ENCODE peak calls at places on chromosomes 11 and 22, in six cellular contexts. One of them, this sample, is unnamed.

GRCh38 chr11:83569134-83569805 is 283.1 kb upstream of the CCDC90B start:
- DNase-seq in HepG2: no peak
- DNase-seq in K562: no peak
- DNase-seq in SK-N-SH: no peak
- DNase-seq in HCT116: no peak
- DNase-seq in GM12878: no peak
- DNase-seq in this sample: no peak

GRCh38 chr11:62457474-62457873 is 38.6 kb downstream of the SCGB1A1 start:
- DNase-seq in HepG2: no peak
- DNase-seq in GM12878: no peak
- DNase-seq in SK-N-SH: no peak
- DNase-seq in HCT116: no peak
- DNase-seq in K562: no peak
- DNase-seq in this sample: no peak

GRCh38 chr11:35584321-35584720 is 33.9 kb upstream of the FJX1 start:
- DNase-seq in GM12878: no peak
- DNase-seq in HCT116: no peak
- DNase-seq in K562: no peak
- DNase-seq in HepG2: no peak
- DNase-seq in SK-N-SH: no peak
- DNase-seq in this sample: no peak

GRCh38 chr11:80860632-80861031 is 1419.8 kb upstream of the TENM4 start:
- DNase-seq in K562: no peak
- DNase-seq in HCT116: no peak
- DNase-seq in GM12878: no peak
- DNase-seq in HepG2: no peak
- DNase-seq in SK-N-SH: no peak
- DNase-seq in this sample: no peak

GRCh38 chr11:17273668-17274321 is 2.7 kb upstream of the NUCB2 start:
- DNase-seq in HepG2: no peak
- DNase-seq in K562: no peak
- DNase-seq in HCT116: no peak
- DNase-seq in SK-N-SH: no peak
- DNase-seq in GM12878: no peak
- DNase-seq in this sample: no peak

GRCh38 chr22:49670610-49671330 is 156.9 kb downstream of the BRD1 start:
- DNase-seq in GM12878: no peak
- DNase-seq in HepG2: no peak
- DNase-seq in K562: no peak
- DNase-seq in HCT116: no peak
- DNase-seq in SK-N-SH: peak
- DNase-seq in this sample: no peak

GRCh38 chr11:131985769-131986393 is 615.5 kb downstream of the NTM start:
- DNase-seq in SK-N-SH: no peak
- DNase-seq in GM12878: no peak
- DNase-seq in HCT116: no peak
- DNase-seq in HepG2: no peak
- DNase-seq in K562: no peak
- DNase-seq in this sample: no peak

GRCh38 chr11:94823127-94823732 is 55.1 kb downstream of the AMOTL1 start:
- DNase-seq in GM12878: no peak
- DNase-seq in HepG2: no peak
- DNase-seq in SK-N-SH: no peak
- DNase-seq in K562: no peak
- DNase-seq in HCT116: no peak
- DNase-seq in this sample: no peak

GRCh38 chr11:13126430-13126829 is 117.3 kb downstream of the RASSF10 start:
- DNase-seq in GM12878: no peak
- DNase-seq in HepG2: no peak
- DNase-seq in HCT116: no peak
- DNase-seq in SK-N-SH: no peak
- DNase-seq in K562: no peak
- DNase-seq in this sample: no peak

GRCh38 chr11:77262803-77263202 is 38.7 kb downstream of the GDPD4 start:
- DNase-seq in HepG2: no peak
- DNase-seq in K562: no peak
- DNase-seq in HCT116: no peak
- DNase-seq in SK-N-SH: no peak
- DNase-seq in GM12878: no peak
- DNase-seq in this sample: no peak

GRCh38 chr11:35811783-35812182 is 132.1 kb upstream of the LDLRAD3 start:
- DNase-seq in K562: no peak
- DNase-seq in GM12878: no peak
- DNase-seq in HepG2: peak
- DNase-seq in HCT116: no peak
- DNase-seq in SK-N-SH: no peak
- DNase-seq in this sample: no peak

GRCh38 chr11:103709366-103709765 is 327.1 kb upstream of the DDI1 start:
- DNase-seq in SK-N-SH: no peak
- DNase-seq in K562: no peak
- DNase-seq in HCT116: no peak
- DNase-seq in HepG2: no peak
- DNase-seq in GM12878: no peak
- DNase-seq in this sample: no peak

GRCh38 chr11:119055901-119056300 is 1.1 kb downstream of the HYOU1 start:
- DNase-seq in GM12878: no peak
- DNase-seq in HCT116: peak
- DNase-seq in SK-N-SH: peak
- DNase-seq in HepG2: peak
- DNase-seq in K562: peak
- DNase-seq in this sample: peak

GRCh38 chr11:122663764-122664163 is 8.2 kb downstream of the UBASH3B start:
- DNase-seq in K562: no peak
- DNase-seq in HepG2: no peak
- DNase-seq in HCT116: no peak
- DNase-seq in GM12878: no peak
- DNase-seq in SK-N-SH: no peak
- DNase-seq in this sample: no peak

GRCh38 chr11:65013130-65013691 is 749 bp upstream of the ARL2 start:
- DNase-seq in HCT116: no peak
- DNase-seq in SK-N-SH: peak
- DNase-seq in GM12878: no peak
- DNase-seq in HepG2: peak
- DNase-seq in K562: peak
- DNase-seq in this sample: peak

GRCh38 chr11:97965849-97966646 is 1054.7 kb upstream of the CNTN5 start:
- DNase-seq in SK-N-SH: no peak
- DNase-seq in GM12878: no peak
- DNase-seq in K562: no peak
- DNase-seq in HepG2: no peak
- DNase-seq in HCT116: no peak
- DNase-seq in this sample: no peak

GRCh38 chr11:29258411-29258810 is 758.4 kb downstream of the KCNA4 start:
- DNase-seq in GM12878: no peak
- DNase-seq in SK-N-SH: no peak
- DNase-seq in HCT116: no peak
- DNase-seq in HepG2: no peak
- DNase-seq in K562: no peak
- DNase-seq in this sample: no peak

GRCh38 chr11:86116996-86117705 is 48.3 kb upstream of the PICALM start:
- DNase-seq in HCT116: no peak
- DNase-seq in HepG2: no peak
- DNase-seq in SK-N-SH: no peak
- DNase-seq in K562: no peak
- DNase-seq in GM12878: no peak
- DNase-seq in this sample: no peak

GRCh38 chr11:47418454-47419259 is 7.6 kb downstream of the PSMC3 start:
- DNase-seq in SK-N-SH: no peak
- DNase-seq in K562: no peak
- DNase-seq in HepG2: no peak
- DNase-seq in HCT116: no peak
- DNase-seq in GM12878: no peak
- DNase-seq in this sample: no peak

GRCh38 chr11:102177974-102178631 is 67.9 kb downstream of the YAP1 start:
- DNase-seq in SK-N-SH: peak
- DNase-seq in GM12878: no peak
- DNase-seq in HepG2: peak
- DNase-seq in HCT116: peak
- DNase-seq in K562: no peak
- DNase-seq in this sample: peak

GRCh38 chr22:40276877-40277823 is 69.2 kb upstream of the ADSL start:
- DNase-seq in SK-N-SH: no peak
- DNase-seq in HCT116: no peak
- DNase-seq in K562: no peak
- DNase-seq in GM12878: no peak
- DNase-seq in HepG2: no peak
- DNase-seq in this sample: no peak

GRCh38 chr22:17117890-17118289 is 3.3 kb downstream of the TMEM121B start:
- DNase-seq in GM12878: peak
- DNase-seq in HepG2: no peak
- DNase-seq in HCT116: no peak
- DNase-seq in SK-N-SH: no peak
- DNase-seq in K562: no peak
- DNase-seq in this sample: no peak

GRCh38 chr11:103584021-103584420 is 452.4 kb upstream of the DDI1 start:
- DNase-seq in GM12878: no peak
- DNase-seq in HCT116: no peak
- DNase-seq in HepG2: no peak
- DNase-seq in SK-N-SH: no peak
- DNase-seq in K562: no peak
- DNase-seq in this sample: no peak

GRCh38 chr22:21624120-21624879 is 5.5 kb downstream of the YDJC start:
- DNase-seq in SK-N-SH: peak
- DNase-seq in K562: peak
- DNase-seq in HCT116: no peak
- DNase-seq in GM12878: no peak
- DNase-seq in HepG2: no peak
- DNase-seq in this sample: peak

GRCh38 chr11:102097175-102097574 is 13.1 kb upstream of the YAP1 start:
- DNase-seq in HepG2: no peak
- DNase-seq in K562: no peak
- DNase-seq in GM12878: no peak
- DNase-seq in HCT116: no peak
- DNase-seq in SK-N-SH: no peak
- DNase-seq in this sample: no peak

GRCh38 chr11:12278766-12279671 is 98.4 kb upstream of the PARVA start:
- DNase-seq in K562: no peak
- DNase-seq in GM12878: no peak
- DNase-seq in HCT116: no peak
- DNase-seq in SK-N-SH: no peak
- DNase-seq in HepG2: peak
- DNase-seq in this sample: no peak

GRCh38 chr11:8739309-8739793 is 56.8 kb downstream of the RPL27A start:
- DNase-seq in SK-N-SH: no peak
- DNase-seq in HepG2: no peak
- DNase-seq in K562: no peak
- DNase-seq in GM12878: no peak
- DNase-seq in HCT116: no peak
- DNase-seq in this sample: peak

GRCh38 chr11:47938791-47939560 is 41.4 kb upstream of the PTPRJ start:
- DNase-seq in SK-N-SH: no peak
- DNase-seq in GM12878: no peak
- DNase-seq in K562: no peak
- DNase-seq in HCT116: no peak
- DNase-seq in HepG2: no peak
- DNase-seq in this sample: no peak

GRCh38 chr22:49103314-49104052 is 724.2 kb downstream of the BRD1 start:
- DNase-seq in HCT116: no peak
- DNase-seq in HepG2: no peak
- DNase-seq in K562: no peak
- DNase-seq in SK-N-SH: peak
- DNase-seq in GM12878: no peak
- DNase-seq in this sample: no peak

GRCh38 chr11:15920856-15921629 is 435.3 kb downstream of the SOX6 start:
- DNase-seq in GM12878: no peak
- DNase-seq in K562: no peak
- DNase-seq in SK-N-SH: no peak
- DNase-seq in HCT116: no peak
- DNase-seq in HepG2: no peak
- DNase-seq in this sample: no peak

DNA sequence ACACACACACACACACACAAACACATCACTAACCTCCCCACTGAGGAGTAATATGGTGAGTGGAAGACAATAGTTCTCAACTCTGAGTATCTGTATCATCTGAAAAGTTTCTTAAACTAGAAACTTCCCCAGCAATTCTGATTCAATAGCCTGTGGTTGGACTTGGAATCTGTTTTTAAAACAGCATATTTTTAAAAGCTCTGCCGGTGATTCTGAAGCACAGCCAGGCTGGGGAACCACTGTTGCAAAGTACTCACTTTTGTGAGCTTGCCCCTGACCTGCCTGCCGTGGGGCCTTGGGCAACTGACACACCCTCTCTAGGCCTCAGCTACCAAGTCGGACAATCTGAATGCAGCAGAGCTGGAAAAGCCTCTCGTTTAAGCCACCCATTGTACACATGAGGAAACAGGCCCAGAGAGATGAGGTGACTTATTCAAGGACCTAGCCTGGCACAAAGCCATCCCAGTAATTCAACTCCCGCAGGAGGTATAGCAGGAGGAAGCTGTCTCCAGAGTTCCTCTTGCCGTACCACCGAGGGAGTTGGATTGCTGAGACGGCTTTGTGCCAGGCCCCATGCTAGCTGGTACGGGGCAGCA is 8.9 kb downstream of the SLC15A3 start:
- DNase-seq in SK-N-SH: no peak
- DNase-seq in GM12878: no peak
- DNase-seq in K562: no peak
- DNase-seq in HCT116: no peak
- DNase-seq in HepG2: no peak
- DNase-seq in this sample: peak
- TF ChIP-seq JUND in SK-N-SH: no peak
- TF ChIP-seq JUND in GM12878: no peak
- TF ChIP-seq JUND in K562: no peak
- TF ChIP-seq JUND in HCT116: no peak
- TF ChIP-seq JUND in HepG2: no peak
- TF ChIP-seq JUND in this sample: no peak

GRCh38 chr11:2890466-2891241 is 5.1 kb upstream of the CDKN1C start:
- DNase-seq in K562: peak
- DNase-seq in GM12878: no peak
- DNase-seq in HCT116: no peak
- DNase-seq in HepG2: no peak
- DNase-seq in SK-N-SH: no peak
- DNase-seq in this sample: no peak
- TF ChIP-seq JUND in K562: peak
- TF ChIP-seq JUND in GM12878: no peak
- TF ChIP-seq JUND in HCT116: no peak
- TF ChIP-seq JUND in HepG2: no peak
- TF ChIP-seq JUND in SK-N-SH: no peak
- TF ChIP-seq JUND in this sample: no peak

GRCh38 chr22:20032407-20032991 is 11.6 kb downstream of the TANGO2 start:
- DNase-seq in GM12878: no peak
- DNase-seq in K562: no peak
- DNase-seq in HCT116: no peak
- DNase-seq in HepG2: no peak
- DNase-seq in SK-N-SH: no peak
- DNase-seq in this sample: no peak
- TF ChIP-seq JUND in GM12878: no peak
- TF ChIP-seq JUND in K562: no peak
- TF ChIP-seq JUND in HCT116: no peak
- TF ChIP-seq JUND in HepG2: no peak
- TF ChIP-seq JUND in SK-N-SH: no peak
- TF ChIP-seq JUND in this sample: no peak

DNA sequence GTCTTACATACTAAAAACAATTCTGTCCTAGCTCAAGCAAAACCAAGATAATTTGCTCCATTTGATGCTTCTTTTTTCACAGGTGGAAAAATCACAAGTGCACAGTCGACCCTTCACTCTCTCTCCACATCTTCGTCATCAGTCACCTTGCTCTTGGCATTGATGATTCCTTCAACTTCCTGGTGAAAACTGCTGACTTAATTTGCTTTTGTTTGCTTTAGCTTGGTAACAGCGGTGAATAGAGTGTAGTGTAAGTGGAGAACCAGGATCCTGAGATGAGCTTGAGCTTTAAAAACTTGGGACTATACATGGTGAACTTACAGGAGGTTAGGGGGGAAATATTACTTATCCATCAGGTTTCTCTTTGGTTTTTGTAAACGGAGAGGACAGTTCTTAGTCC is 331.1 kb upstream of the ARHGAP42 start:
- DNase-seq in K562: no peak
- DNase-seq in GM12878: no peak
- DNase-seq in SK-N-SH: no peak
- DNase-seq in HepG2: no peak
- DNase-seq in HCT116: no peak
- DNase-seq in this sample: no peak
- TF ChIP-seq JUND in K562: no peak
- TF ChIP-seq JUND in GM12878: no peak
- TF ChIP-seq JUND in SK-N-SH: no peak
- TF ChIP-seq JUND in HepG2: no peak
- TF ChIP-seq JUND in HCT116: no peak
- TF ChIP-seq JUND in this sample: no peak

This sample was measured in T47D.